ENCODE peak calls at places on chromosome 17, in six cellular contexts. R, G, W, A, F and Q are unnamed samples.

GRCh38 chr17:2025622-2026309 is 632 bp upstream of the RTN4RL1 start:
- DNase-seq in G (peak), F (no peak), R (no peak), W (peak), A (peak), Q (peak)

GRCh38 chr17:4003501-4004421 is 39.5 kb upstream of the ATP2A3 start:
- DNase-seq in F (no peak), G (peak), W (peak), R (no peak), A (no peak), Q (no peak)

GRCh38 chr17:3512512-3513171 is 36.8 kb downstream of the ASPA start:
- DNase-seq in R (peak), F (peak), A (no peak), G (peak), W (no peak), Q (peak)

GRCh38 chr17:6347776-6348175 is 87.1 kb downstream of the AIPL1 start:
- DNase-seq in F (no peak), A (no peak), R (no peak), G (no peak), W (no peak), Q (no peak)

GRCh38 chr17:75487351-75488070 is 27.8 kb downstream of the CASKIN2 start:
- DNase-seq in G (no peak), R (no peak), W (no peak), F (no peak), A (peak), Q (peak)

GRCh38 chr17:81735181-81736102 is 23.4 kb downstream of the SLC25A10 start:
- DNase-seq in R (no peak), F (peak), A (peak), G (peak), W (peak), Q (peak)

GRCh38 chr17:79531191-79531590 is 79.7 kb downstream of the RBFOX3 start:
- DNase-seq in F (no peak), A (no peak), R (no peak), G (no peak), W (no peak), Q (no peak)

GRCh38 chr17:22411185-22411784 is 719.0 kb downstream of the KCNJ18 start:
- DNase-seq in W (no peak), G (no peak), R (no peak), F (no peak), A (no peak), Q (no peak)

GRCh38 chr17:45759761-45760160 is 24.4 kb upstream of the CRHR1 start:
- DNase-seq in R (no peak), W (no peak), A (no peak), F (no peak), G (no peak), Q (no peak)

GRCh38 chr17:58677204-58677880 is 14.5 kb downstream of the TEX14 start:
- DNase-seq in G (no peak), W (no peak), A (no peak), F (no peak), R (no peak), Q (peak)